ENCODE peak calls at places on chromosome 10, in five cellular contexts. One of them, this sample, is unnamed.

GRCh38 chr10:6214612-6215011 is 11.9 kb downstream of the PFKFB3 start:
- DNase-seq in nucleus accumbens: no peak
- DNase-seq in stimulated activated naive CD8-positive, alpha-beta T cell treated with anti-CD3 and anti-CD28 coated beads, Interleukin-15, amount 100 ng/mL, for 72 hours: no peak
- DNase-seq in stimulated activated CD8-positive, alpha-beta memory T cell treated with anti-CD3 and anti-CD28 coated beads, Interleukin-4, amount 100 ng/mL, for 1 hour: no peak
- DNase-seq in GM20000: no peak
- DNase-seq in this sample: no peak

GRCh38 chr10:129105266-129105665 is 361.8 kb upstream of the MGMT start:
- DNase-seq in nucleus accumbens: no peak
- DNase-seq in stimulated activated naive CD8-positive, alpha-beta T cell treated with anti-CD3 and anti-CD28 coated beads, Interleukin-15, amount 100 ng/mL, for 72 hours: no peak
- DNase-seq in stimulated activated CD8-positive, alpha-beta memory T cell treated with anti-CD3 and anti-CD28 coated beads, Interleukin-4, amount 100 ng/mL, for 1 hour: no peak
- DNase-seq in GM20000: no peak
- DNase-seq in this sample: no peak

GRCh38 chr10:68559872-68560200 is 301 bp upstream of the TET1 start:
- DNase-seq in nucleus accumbens: no peak
- DNase-seq in stimulated activated naive CD8-positive, alpha-beta T cell treated with anti-CD3 and anti-CD28 coated beads, Interleukin-15, amount 100 ng/mL, for 72 hours: peak; percentile 9
- DNase-seq in stimulated activated CD8-positive, alpha-beta memory T cell treated with anti-CD3 and anti-CD28 coated beads, Interleukin-4, amount 100 ng/mL, for 1 hour: no peak
- DNase-seq in GM20000: no peak
- DNase-seq in this sample: no peak

GRCh38 chr10:76251773-76252617 is 820.6 kb downstream of the LRMDA start:
- DNase-seq in nucleus accumbens: no peak
- DNase-seq in stimulated activated naive CD8-positive, alpha-beta T cell treated with anti-CD3 and anti-CD28 coated beads, Interleukin-15, amount 100 ng/mL, for 72 hours: no peak
- DNase-seq in stimulated activated CD8-positive, alpha-beta memory T cell treated with anti-CD3 and anti-CD28 coated beads, Interleukin-4, amount 100 ng/mL, for 1 hour: no peak
- DNase-seq in GM20000: no peak
- DNase-seq in this sample: peak; percentile 91

GRCh38 chr10:94677691-94678090 is 5.8 kb upstream of the CYP2C18 start:
- DNase-seq in nucleus accumbens: no peak
- DNase-seq in stimulated activated naive CD8-positive, alpha-beta T cell treated with anti-CD3 and anti-CD28 coated beads, Interleukin-15, amount 100 ng/mL, for 72 hours: no peak
- DNase-seq in stimulated activated CD8-positive, alpha-beta memory T cell treated with anti-CD3 and anti-CD28 coated beads, Interleukin-4, amount 100 ng/mL, for 1 hour: no peak
- DNase-seq in GM20000: no peak
- DNase-seq in this sample: no peak

GRCh38 chr10:124119933-124120332 is 26.5 kb upstream of the CHST15 start:
- DNase-seq in nucleus accumbens: no peak
- DNase-seq in stimulated activated naive CD8-positive, alpha-beta T cell treated with anti-CD3 and anti-CD28 coated beads, Interleukin-15, amount 100 ng/mL, for 72 hours: no peak
- DNase-seq in stimulated activated CD8-positive, alpha-beta memory T cell treated with anti-CD3 and anti-CD28 coated beads, Interleukin-4, amount 100 ng/mL, for 1 hour: no peak
- DNase-seq in GM20000: no peak
- DNase-seq in this sample: no peak

GRCh38 chr10:42769173-42769572 is 13.4 kb upstream of the BMS1 start:
- DNase-seq in nucleus accumbens: no peak
- DNase-seq in stimulated activated naive CD8-positive, alpha-beta T cell treated with anti-CD3 and anti-CD28 coated beads, Interleukin-15, amount 100 ng/mL, for 72 hours: no peak
- DNase-seq in stimulated activated CD8-positive, alpha-beta memory T cell treated with anti-CD3 and anti-CD28 coated beads, Interleukin-4, amount 100 ng/mL, for 1 hour: no peak
- DNase-seq in GM20000: no peak
- DNase-seq in this sample: no peak

GRCh38 chr10:29839826-29840515 is 205.2 kb upstream of the SVIL start:
- DNase-seq in nucleus accumbens: no peak
- DNase-seq in stimulated activated naive CD8-positive, alpha-beta T cell treated with anti-CD3 and anti-CD28 coated beads, Interleukin-15, amount 100 ng/mL, for 72 hours: no peak
- DNase-seq in stimulated activated CD8-positive, alpha-beta memory T cell treated with anti-CD3 and anti-CD28 coated beads, Interleukin-4, amount 100 ng/mL, for 1 hour: no peak
- DNase-seq in GM20000: no peak
- DNase-seq in this sample: no peak

GRCh38 chr10:75408911-75409885 is 7.6 kb upstream of the ZNF503 start:
- DNase-seq in nucleus accumbens: peak; percentile 50
- DNase-seq in stimulated activated naive CD8-positive, alpha-beta T cell treated with anti-CD3 and anti-CD28 coated beads, Interleukin-15, amount 100 ng/mL, for 72 hours: no peak
- DNase-seq in stimulated activated CD8-positive, alpha-beta memory T cell treated with anti-CD3 and anti-CD28 coated beads, Interleukin-4, amount 100 ng/mL, for 1 hour: no peak
- DNase-seq in GM20000: peak; percentile 86
- DNase-seq in this sample: peak; percentile 92

GRCh38 chr10:120514959-120515358 is 57.9 kb downstream of the PLPP4 start:
- DNase-seq in nucleus accumbens: no peak
- DNase-seq in stimulated activated naive CD8-positive, alpha-beta T cell treated with anti-CD3 and anti-CD28 coated beads, Interleukin-15, amount 100 ng/mL, for 72 hours: no peak
- DNase-seq in stimulated activated CD8-positive, alpha-beta memory T cell treated with anti-CD3 and anti-CD28 coated beads, Interleukin-4, amount 100 ng/mL, for 1 hour: no peak
- DNase-seq in GM20000: no peak
- DNase-seq in this sample: no peak

GRCh38 chr10:68297264-68297663 is 34.6 kb upstream of the HNRNPH3 start:
- DNase-seq in nucleus accumbens: no peak
- DNase-seq in stimulated activated naive CD8-positive, alpha-beta T cell treated with anti-CD3 and anti-CD28 coated beads, Interleukin-15, amount 100 ng/mL, for 72 hours: no peak
- DNase-seq in stimulated activated CD8-positive, alpha-beta memory T cell treated with anti-CD3 and anti-CD28 coated beads, Interleukin-4, amount 100 ng/mL, for 1 hour: no peak
- DNase-seq in GM20000: no peak
- DNase-seq in this sample: no peak

GRCh38 chr10:43282881-43283280 is 16.0 kb upstream of the RASGEF1A start:
- DNase-seq in nucleus accumbens: no peak
- DNase-seq in stimulated activated naive CD8-positive, alpha-beta T cell treated with anti-CD3 and anti-CD28 coated beads, Interleukin-15, amount 100 ng/mL, for 72 hours: no peak
- DNase-seq in stimulated activated CD8-positive, alpha-beta memory T cell treated with anti-CD3 and anti-CD28 coated beads, Interleukin-4, amount 100 ng/mL, for 1 hour: no peak
- DNase-seq in GM20000: no peak
- DNase-seq in this sample: no peak

This sample was measured in posterior vena cava.